ENCODE peak calls at places on chromosomes 4 and X, in five cellular contexts. One of them, this sample, is unnamed.

GRCh38 chr4:71287305-71287704 is 51.5 kb upstream of the SLC4A4 start:
- DNase-seq in GM12865: no peak
- DNase-seq in thyroid gland: no peak
- DNase-seq in HFFc6: peak; percentile 63
- DNase-seq in tibial artery: no peak
- DNase-seq in this sample: no peak

GRCh38 chr4:88146891-88147290 is 11.5 kb downstream of the ABCG2 start:
- DNase-seq in GM12865: no peak
- DNase-seq in thyroid gland: no peak
- DNase-seq in HFFc6: no peak
- DNase-seq in tibial artery: no peak
- DNase-seq in this sample: no peak

GRCh38 chr4:139386421-139386820 is 67.5 kb upstream of the RAB33B start:
- DNase-seq in GM12865: no peak
- DNase-seq in thyroid gland: no peak
- DNase-seq in HFFc6: no peak
- DNase-seq in tibial artery: no peak
- DNase-seq in this sample: no peak

GRCh38 chr4:61468091-61468720 is 268.1 kb downstream of the ADGRL3 start:
- DNase-seq in GM12865: no peak
- DNase-seq in thyroid gland: no peak
- DNase-seq in HFFc6: no peak
- DNase-seq in tibial artery: no peak
- DNase-seq in this sample: no peak

GRCh38 chr4:180333156-180333555 is 1910.0 kb upstream of the TENM3 start:
- DNase-seq in GM12865: no peak
- DNase-seq in thyroid gland: no peak
- DNase-seq in HFFc6: no peak
- DNase-seq in tibial artery: no peak
- DNase-seq in this sample: no peak

GRCh38 chr4:103718993-103719319 is 829 bp downstream of the TACR3 start:
- DNase-seq in GM12865: no peak
- DNase-seq in thyroid gland: no peak
- DNase-seq in HFFc6: no peak
- DNase-seq in tibial artery: no peak
- DNase-seq in this sample: peak; percentile 17

GRCh38 chr4:72582853-72583252 is 13.8 kb upstream of the ADAMTS3 start:
- DNase-seq in GM12865: no peak
- DNase-seq in thyroid gland: peak; percentile 37
- DNase-seq in HFFc6: no peak
- DNase-seq in tibial artery: no peak
- DNase-seq in this sample: no peak

GRCh38 chrX:65697915-65698796 is 30.7 kb downstream of the MSN start:
- DNase-seq in GM12865: peak; percentile 93
- DNase-seq in thyroid gland: peak; percentile 81
- DNase-seq in HFFc6: peak; percentile 4
- DNase-seq in tibial artery: no peak
- DNase-seq in this sample: peak; percentile 13

GRCh38 chr4:7330811-7331681 is 103.7 kb downstream of the PSAPL1 start:
- DNase-seq in GM12865: no peak
- DNase-seq in thyroid gland: no peak
- DNase-seq in HFFc6: no peak
- DNase-seq in tibial artery: peak; percentile 60
- DNase-seq in this sample: no peak

GRCh38 chr4:147104768-147105167 is 159.1 kb upstream of the TTC29 start:
- DNase-seq in GM12865: no peak
- DNase-seq in thyroid gland: no peak
- DNase-seq in HFFc6: no peak
- DNase-seq in tibial artery: no peak
- DNase-seq in this sample: no peak

GRCh38 chr4:3371038-3371437 is 70.7 kb upstream of the HGFAC start:
- DNase-seq in GM12865: no peak
- DNase-seq in thyroid gland: no peak
- DNase-seq in HFFc6: no peak
- DNase-seq in tibial artery: no peak
- DNase-seq in this sample: no peak

GRCh38 chr4:89222171-89222570 is 85.4 kb downstream of the GPRIN3 start:
- DNase-seq in GM12865: peak; percentile 4
- DNase-seq in thyroid gland: no peak
- DNase-seq in HFFc6: no peak
- DNase-seq in tibial artery: no peak
- DNase-seq in this sample: no peak

GRCh38 chr4:26788341-26788733 is 72.3 kb upstream of the STIM2 start:
- DNase-seq in GM12865: no peak
- DNase-seq in thyroid gland: no peak
- DNase-seq in HFFc6: no peak
- DNase-seq in tibial artery: no peak
- DNase-seq in this sample: no peak

GRCh38 chr4:26786916-26787315 is 73.7 kb upstream of the STIM2 start:
- DNase-seq in GM12865: no peak
- DNase-seq in thyroid gland: no peak
- DNase-seq in HFFc6: no peak
- DNase-seq in tibial artery: no peak
- DNase-seq in this sample: no peak

GRCh38 chr4:26785766-26786165 is 74.9 kb upstream of the STIM2 start:
- DNase-seq in GM12865: no peak
- DNase-seq in thyroid gland: no peak
- DNase-seq in HFFc6: no peak
- DNase-seq in tibial artery: no peak
- DNase-seq in this sample: no peak

GRCh38 chr4:26789208-26789607 is 71.4 kb upstream of the STIM2 start:
- DNase-seq in GM12865: no peak
- DNase-seq in thyroid gland: no peak
- DNase-seq in HFFc6: peak; percentile 42
- DNase-seq in tibial artery: no peak
- DNase-seq in this sample: no peak

GRCh38 chr4:26787461-26788340 is 72.9 kb upstream of the STIM2 start:
- DNase-seq in GM12865: peak; percentile 9
- DNase-seq in thyroid gland: peak; percentile 22
- DNase-seq in HFFc6: peak; percentile 42
- DNase-seq in tibial artery: no peak
- DNase-seq in this sample: peak; percentile 55
- TF ChIP-seq CTCF in GM12865: peak; percentile 15
- TF ChIP-seq CTCF in thyroid gland: peak; percentile 23
- TF ChIP-seq CTCF in HFFc6: peak; percentile 19
- TF ChIP-seq CTCF in tibial artery: no peak
- TF ChIP-seq CTCF in this sample: peak; percentile 41

GRCh38 chr4:54318904-54319303 is 89.8 kb downstream of the PDGFRA start:
- DNase-seq in GM12865: peak; percentile 79
- DNase-seq in thyroid gland: no peak
- DNase-seq in HFFc6: peak; percentile 16
- DNase-seq in tibial artery: no peak
- DNase-seq in this sample: no peak
- TF ChIP-seq CTCF in GM12865: peak; percentile 93
- TF ChIP-seq CTCF in thyroid gland: peak; percentile 62
- TF ChIP-seq CTCF in HFFc6: peak; percentile 91
- TF ChIP-seq CTCF in tibial artery: peak; percentile 57
- TF ChIP-seq CTCF in this sample: peak; percentile 38

GRCh38 chr4:338759-339097 is 1.1 kb downstream of the ZNF141 start:
- DNase-seq in GM12865: peak; percentile 24
- DNase-seq in thyroid gland: no peak
- DNase-seq in HFFc6: no peak
- DNase-seq in tibial artery: no peak
- DNase-seq in this sample: peak; percentile 24

GRCh38 chr4:337143-337931 is at the start of gene ZNF141:
- DNase-seq in GM12865: peak; percentile 99
- DNase-seq in thyroid gland: peak; percentile 98
- DNase-seq in HFFc6: peak; percentile 92
- DNase-seq in tibial artery: peak; percentile 99
- DNase-seq in this sample: peak; percentile 97

GRCh38 chr4:336893-337142 is 796 bp upstream of the ZNF141 start:
- DNase-seq in GM12865: no peak
- DNase-seq in thyroid gland: peak; percentile 59
- DNase-seq in HFFc6: no peak
- DNase-seq in tibial artery: no peak
- DNase-seq in this sample: no peak

GRCh38 chr4:337932-338758 is 531 bp downstream of the ZNF141 start:
- DNase-seq in GM12865: peak; percentile 55
- DNase-seq in thyroid gland: peak; percentile 43
- DNase-seq in HFFc6: peak; percentile 22
- DNase-seq in tibial artery: no peak
- DNase-seq in this sample: peak; percentile 36

DNA sequence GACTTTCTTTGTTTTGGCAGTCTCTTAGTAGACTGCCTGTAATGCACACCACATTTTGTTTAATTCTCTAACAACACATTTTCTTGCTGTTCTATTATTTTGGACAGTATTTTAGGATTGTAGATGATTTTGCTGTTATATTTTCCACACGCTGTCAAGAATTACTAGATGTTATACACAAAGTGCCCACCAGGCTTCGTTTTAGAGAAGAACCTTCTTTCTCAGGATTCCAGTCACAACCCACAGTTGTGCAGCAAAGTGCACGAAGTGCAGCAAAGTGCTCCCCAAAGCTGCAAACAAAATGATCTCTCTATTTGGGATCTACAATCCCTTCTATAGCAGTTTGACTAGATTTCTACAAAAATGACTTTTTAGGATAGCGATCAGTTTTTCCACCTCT is 2.4 kb downstream of the ZNF141 start:
- DNase-seq in GM12865: no peak
- DNase-seq in thyroid gland: no peak
- DNase-seq in HFFc6: no peak
- DNase-seq in tibial artery: no peak
- DNase-seq in this sample: no peak
- TF ChIP-seq CTCF in GM12865: no peak
- TF ChIP-seq CTCF in thyroid gland: peak; percentile 26
- TF ChIP-seq CTCF in HFFc6: peak; percentile 46
- TF ChIP-seq CTCF in tibial artery: no peak
- TF ChIP-seq CTCF in this sample: no peak

GRCh38 chr4:48037117-48037462 is 20.5 kb downstream of the NIPAL1 start:
- DNase-seq in GM12865: no peak
- DNase-seq in thyroid gland: no peak
- DNase-seq in HFFc6: no peak
- DNase-seq in tibial artery: no peak
- DNase-seq in this sample: no peak

GRCh38 chr4:48032721-48033120 is 16.1 kb downstream of the NIPAL1 start:
- DNase-seq in GM12865: no peak
- DNase-seq in thyroid gland: no peak
- DNase-seq in HFFc6: no peak
- DNase-seq in tibial artery: no peak
- DNase-seq in this sample: no peak

GRCh38 chr4:48031802-48032525 is 15.4 kb downstream of the NIPAL1 start:
- DNase-seq in GM12865: no peak
- DNase-seq in thyroid gland: peak; percentile 35
- DNase-seq in HFFc6: no peak
- DNase-seq in tibial artery: no peak
- DNase-seq in this sample: peak; percentile 18

GRCh38 chr4:48035952-48036351 is 19.4 kb downstream of the NIPAL1 start:
- DNase-seq in GM12865: no peak
- DNase-seq in thyroid gland: no peak
- DNase-seq in HFFc6: no peak
- DNase-seq in tibial artery: no peak
- DNase-seq in this sample: no peak

GRCh38 chr4:48033825-48034413 is 17.3 kb downstream of the NIPAL1 start:
- DNase-seq in GM12865: peak; percentile 71
- DNase-seq in thyroid gland: peak; percentile 32
- DNase-seq in HFFc6: peak; percentile 15
- DNase-seq in tibial artery: no peak
- DNase-seq in this sample: peak; percentile 52
- TF ChIP-seq CTCF in GM12865: peak; percentile 63
- TF ChIP-seq CTCF in thyroid gland: peak; percentile 47
- TF ChIP-seq CTCF in HFFc6: peak; percentile 83
- TF ChIP-seq CTCF in tibial artery: peak; percentile 12
- TF ChIP-seq CTCF in this sample: peak; percentile 32

This sample was measured in body of pancreas.